ENCODE peak calls at places on chromosomes 12 and 14, in six cellular contexts. X is PC-3, Y is upper lobe of right lung, T is Peyer's patch, D is left ventricle myocardium inferior, P is cardiac muscle cell. J is an unnamed sample.

GRCh38 chr12:124391340-124392261 is 96.7 kb downstream of the RFLNA start:
- DNase-seq in X (peak), Y (peak), T (no peak), D (peak), P (no peak), J (peak)

GRCh38 chr12:121697093-121697698 is 15.4 kb upstream of the TMEM120B start:
- DNase-seq in X (peak), Y (no peak), T (no peak), D (no peak), P (peak), J (no peak)

GRCh38 chr12:29306682-29307081 is 74.3 kb downstream of the ERGIC2 start:
- DNase-seq in X (no peak), Y (no peak), T (no peak), D (no peak), P (no peak), J (no peak)

GRCh38 chr14:102066041-102066451 is 20.8 kb downstream of the HSP90AA1 start:
- DNase-seq in X (no peak), Y (peak), T (no peak), D (no peak), P (no peak), J (no peak)

GRCh38 chr14:90810808-90811207 is 5.4 kb downstream of the TTC7B start:
- DNase-seq in X (no peak), Y (no peak), T (no peak), D (no peak), P (no peak), J (no peak)

GRCh38 chr12:131408484-131408883 is 302.4 kb upstream of the SFSWAP start:
- DNase-seq in X (no peak), Y (no peak), T (no peak), D (no peak), P (no peak), J (no peak)

GRCh38 chr14:88546621-88547385 is 8.0 kb downstream of the PTPN21 start:
- DNase-seq in X (no peak), Y (no peak), T (no peak), D (no peak), P (no peak), J (no peak)

GRCh38 chr14:40656301-40656700 is 950.4 kb upstream of the LRFN5 start:
- DNase-seq in X (no peak), Y (no peak), T (no peak), D (no peak), P (no peak), J (no peak)

GRCh38 chr14:100828448-100828834 is 2.5 kb downstream of the MEG3 start:
- DNase-seq in X (no peak), Y (no peak), T (no peak), D (no peak), P (no peak), J (no peak)

GRCh38 chr12:6767592-6768384 is 1.6 kb downstream of the PTMS start:
- DNase-seq in X (peak), Y (no peak), T (no peak), D (no peak), P (peak), J (peak)

GRCh38 chr14:75044760-75045159 is 6.5 kb downstream of the MLH3 start:
- DNase-seq in X (no peak), Y (no peak), T (no peak), D (no peak), P (no peak), J (no peak)

GRCh38 chr12:48826209-48826855 is 8.0 kb downstream of the CACNB3 start:
- DNase-seq in X (peak), Y (no peak), T (no peak), D (no peak), P (no peak), J (no peak)

GRCh38 chr14:75279153-75279738 is 618 bp downstream of the FOS start:
- DNase-seq in X (no peak), Y (peak), T (peak), D (peak), P (peak), J (peak)

GRCh38 chr14:36845346-36846042 is 183.8 kb downstream of the PAX9 start:
- DNase-seq in X (peak), Y (no peak), T (no peak), D (no peak), P (no peak), J (no peak)

GRCh38 chr12:105418821-105419291 is 88.4 kb downstream of the C12orf75 start:
- DNase-seq in X (no peak), Y (no peak), T (no peak), D (no peak), P (no peak), J (no peak)

GRCh38 chr14:30779210-30779609 is 95.1 kb upstream of the COCH start:
- DNase-seq in X (peak), Y (no peak), T (no peak), D (no peak), P (no peak), J (no peak)

GRCh38 chr12:76519538-76519937 is 40.0 kb downstream of the OSBPL8 start:
- DNase-seq in X (peak), Y (no peak), T (no peak), D (no peak), P (peak), J (no peak)

GRCh38 chr12:6553051-6553868 is 2.6 kb downstream of the IFFO1 start:
- DNase-seq in X (no peak), Y (no peak), T (no peak), D (peak), P (peak), J (no peak)

GRCh38 chr14:68394113-68394718 is 398.7 kb downstream of the ZFP36L1 start:
- DNase-seq in X (no peak), Y (no peak), T (no peak), D (no peak), P (no peak), J (no peak)

GRCh38 chr12:64943686-64944085 is 119.2 kb downstream of the TBC1D30 start:
- DNase-seq in X (peak), Y (no peak), T (no peak), D (no peak), P (peak), J (no peak)

GRCh38 chr14:64878775-64879634 is 702 bp downstream of the SPTB start:
- DNase-seq in X (no peak), Y (peak), T (no peak), D (no peak), P (no peak), J (no peak)

GRCh38 chr14:72876021-72876709 is 17.7 kb downstream of the DPF3 start:
- DNase-seq in X (no peak), Y (no peak), T (no peak), D (no peak), P (no peak), J (no peak)

DNA sequence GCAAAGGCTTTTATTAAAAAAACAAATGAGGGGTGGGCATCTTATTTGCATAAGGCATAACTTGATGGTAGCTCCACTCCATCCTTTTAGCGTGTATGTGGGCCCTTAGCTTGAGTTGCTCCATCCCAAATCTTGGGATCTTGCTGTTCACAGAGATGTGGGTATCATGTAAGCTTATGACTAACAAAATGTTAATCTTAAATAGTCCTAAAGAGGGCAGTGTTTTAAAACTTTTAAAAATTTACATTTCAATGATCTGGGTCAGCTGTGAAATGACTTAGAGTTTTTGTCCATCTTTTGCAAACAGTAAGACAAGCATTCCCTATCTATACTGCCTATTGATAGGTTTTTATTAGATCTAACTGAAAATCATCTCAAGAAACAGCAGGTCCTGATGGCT is 86.0 kb downstream of the SLCO1A2 start:
- DNase-seq in X (peak), Y (no peak), T (no peak), D (no peak), P (peak), J (no peak)
- H3K27ac ChIP-seq in X (no peak), Y (no peak), T (no peak), D (no peak), P (peak), J (no peak)

GRCh38 chr12:116220756-116221155 is 56.7 kb downstream of the MED13L start:
- DNase-seq in X (peak), Y (no peak), T (no peak), D (no peak), P (no peak), J (no peak)
- TF ChIP-seq CTCF in X (peak), Y (no peak), T (no peak), D (no peak), P (no peak), J (no peak)

GRCh38 chr14:38838049-38838978 is 264.7 kb downstream of the SEC23A start:
- DNase-seq in X (no peak), Y (no peak), T (peak), D (no peak), P (no peak), J (no peak)

GRCh38 chr14:38839743-38840375 is 263.2 kb downstream of the SEC23A start:
- DNase-seq in X (peak), Y (no peak), T (no peak), D (no peak), P (peak), J (no peak)

GRCh38 chr14:38837333-38838048 is 265.5 kb downstream of the SEC23A start:
- DNase-seq in X (no peak), Y (no peak), T (no peak), D (no peak), P (no peak), J (no peak)

GRCh38 chr14:38836539-38836938 is 266.5 kb downstream of the SEC23A start:
- DNase-seq in X (no peak), Y (no peak), T (no peak), D (no peak), P (no peak), J (no peak)

GRCh38 chr14:38838979-38839323 is 264.1 kb downstream of the SEC23A start:
- DNase-seq in X (no peak), Y (no peak), T (no peak), D (no peak), P (no peak), J (no peak)
- H3K27ac ChIP-seq in X (no peak), Y (no peak), T (no peak), D (no peak), P (no peak), J (no peak)

GRCh38 chr14:22118894-22119477 is 445.4 kb upstream of the OR4E1 start:
- DNase-seq in X (no peak), Y (no peak), T (no peak), D (no peak), P (no peak), J (no peak)

GRCh38 chr14:22124071-22124613 is 450.5 kb upstream of the OR4E1 start:
- DNase-seq in X (no peak), Y (no peak), T (no peak), D (no peak), P (no peak), J (no peak)

GRCh38 chr14:22123188-22123560 is 449.6 kb upstream of the OR4E1 start:
- DNase-seq in X (no peak), Y (no peak), T (no peak), D (no peak), P (no peak), J (no peak)

GRCh38 chr14:22122227-22123187 is 448.9 kb upstream of the OR4E1 start:
- DNase-seq in X (peak), Y (no peak), T (no peak), D (no peak), P (no peak), J (no peak)
- TF ChIP-seq CTCF in X (peak), Y (no peak), T (no peak), D (no peak), P (no peak), J (no peak)

GRCh38 chr14:63512861-63513260 is 30.3 kb downstream of the PPP2R5E start:
- DNase-seq in X (no peak), Y (no peak), T (no peak), D (no peak), P (no peak), J (no peak)
- H3K27ac ChIP-seq in X (no peak), Y (no peak), T (no peak), D (no peak), P (no peak), J (no peak)

GRCh38 chr12:53959314-53959713 is 4.6 kb downstream of the HOXC12 start:
- DNase-seq in X (no peak), Y (no peak), T (no peak), D (no peak), P (no peak), J (no peak)

GRCh38 chr12:53963434-53964314 is 9.0 kb downstream of the HOXC12 start:
- DNase-seq in X (no peak), Y (no peak), T (peak), D (no peak), P (no peak), J (no peak)

GRCh38 chr12:53963005-53963404 is 8.3 kb downstream of the HOXC12 start:
- DNase-seq in X (no peak), Y (no peak), T (no peak), D (no peak), P (no peak), J (no peak)

GRCh38 chr12:53960187-53961024 is 5.7 kb downstream of the HOXC12 start:
- DNase-seq in X (no peak), Y (no peak), T (no peak), D (no peak), P (no peak), J (no peak)

GRCh38 chr12:53961025-53961761 is 6.5 kb downstream of the HOXC12 start:
- DNase-seq in X (no peak), Y (no peak), T (no peak), D (no peak), P (no peak), J (no peak)
- TF ChIP-seq CTCF in X (no peak), Y (no peak), T (no peak), D (no peak), P (no peak), J (no peak)

J was measured in right lobe of liver.